ENCODE peak calls at places on chromosomes 11 and 22, in eight cellular contexts. One of them, this sample, is unnamed.

GRCh38 chr11:108009497-108010360 is 1.0 kb downstream of the CUL5 start:
- DNase-seq in occipital lobe: no peak
- DNase-seq in mesenchymal stem cell: peak
- DNase-seq in mammary epithelial cell: peak
- DNase-seq in HT1080: no peak
- DNase-seq in AG04450: no peak
- DNase-seq in retina: no peak
- DNase-seq in AG08396: peak
- DNase-seq in this sample: no peak

GRCh38 chr11:122745111-122745510 is 89.6 kb downstream of the UBASH3B start:
- DNase-seq in occipital lobe: no peak
- DNase-seq in mesenchymal stem cell: no peak
- DNase-seq in mammary epithelial cell: no peak
- DNase-seq in HT1080: no peak
- DNase-seq in AG04450: no peak
- DNase-seq in retina: no peak
- DNase-seq in AG08396: no peak
- DNase-seq in this sample: no peak

GRCh38 chr11:70769106-70769505 is 370.8 kb downstream of the CTTN start:
- DNase-seq in occipital lobe: no peak
- DNase-seq in mesenchymal stem cell: no peak
- DNase-seq in mammary epithelial cell: no peak
- DNase-seq in HT1080: no peak
- DNase-seq in AG04450: no peak
- DNase-seq in retina: no peak
- DNase-seq in AG08396: no peak
- DNase-seq in this sample: no peak

GRCh38 chr22:37016134-37016910 is 2.9 kb downstream of the TST start:
- DNase-seq in occipital lobe: no peak
- DNase-seq in mesenchymal stem cell: no peak
- DNase-seq in mammary epithelial cell: no peak
- DNase-seq in HT1080: no peak
- DNase-seq in AG04450: no peak
- DNase-seq in retina: no peak
- DNase-seq in AG08396: no peak
- DNase-seq in this sample: peak

GRCh38 chr11:32891657-32892354 is 805 bp upstream of the QSER1 start:
- DNase-seq in occipital lobe: no peak
- DNase-seq in mesenchymal stem cell: peak
- DNase-seq in mammary epithelial cell: peak
- DNase-seq in HT1080: peak
- DNase-seq in AG04450: no peak
- DNase-seq in retina: no peak
- DNase-seq in AG08396: peak
- DNase-seq in this sample: no peak

GRCh38 chr22:29266564-29267461 is 968 bp downstream of the RHBDD3 start:
- DNase-seq in occipital lobe: no peak
- DNase-seq in mesenchymal stem cell: peak
- DNase-seq in mammary epithelial cell: peak
- DNase-seq in HT1080: no peak
- DNase-seq in AG04450: no peak
- DNase-seq in retina: no peak
- DNase-seq in AG08396: no peak
- DNase-seq in this sample: no peak

GRCh38 chr11:6249822-6250555 is 9.6 kb upstream of the CCKBR start:
- DNase-seq in occipital lobe: peak
- DNase-seq in mesenchymal stem cell: peak
- DNase-seq in mammary epithelial cell: peak
- DNase-seq in HT1080: peak
- DNase-seq in AG04450: peak
- DNase-seq in retina: no peak
- DNase-seq in AG08396: peak
- DNase-seq in this sample: peak

GRCh38 chr22:38452373-38453064 is 2.5 kb downstream of the KCNJ4 start:
- DNase-seq in occipital lobe: peak
- DNase-seq in mesenchymal stem cell: no peak
- DNase-seq in mammary epithelial cell: no peak
- DNase-seq in HT1080: no peak
- DNase-seq in AG04450: no peak
- DNase-seq in retina: no peak
- DNase-seq in AG08396: peak
- DNase-seq in this sample: no peak

GRCh38 chr22:44448271-44448780 is 49.7 kb downstream of the RTL6 start:
- DNase-seq in occipital lobe: peak
- DNase-seq in mesenchymal stem cell: peak
- DNase-seq in mammary epithelial cell: peak
- DNase-seq in HT1080: peak
- DNase-seq in AG04450: peak
- DNase-seq in retina: peak
- DNase-seq in AG08396: peak
- DNase-seq in this sample: peak

GRCh38 chr11:12224537-12224893 is 114.1 kb downstream of the MICAL2 start:
- DNase-seq in occipital lobe: no peak
- DNase-seq in mesenchymal stem cell: no peak
- DNase-seq in mammary epithelial cell: peak
- DNase-seq in HT1080: peak
- DNase-seq in AG04450: peak
- DNase-seq in retina: no peak
- DNase-seq in AG08396: peak
- DNase-seq in this sample: peak

GRCh38 chr11:93267383-93267782 is 63.2 kb upstream of the DEUP1 start:
- DNase-seq in occipital lobe: no peak
- DNase-seq in mesenchymal stem cell: no peak
- DNase-seq in mammary epithelial cell: no peak
- DNase-seq in HT1080: no peak
- DNase-seq in AG04450: no peak
- DNase-seq in retina: no peak
- DNase-seq in AG08396: no peak
- DNase-seq in this sample: no peak

GRCh38 chr22:34986461-34986977 is 79.4 kb upstream of the ISX start:
- DNase-seq in occipital lobe: no peak
- DNase-seq in mesenchymal stem cell: no peak
- DNase-seq in mammary epithelial cell: no peak
- DNase-seq in HT1080: no peak
- DNase-seq in AG04450: no peak
- DNase-seq in retina: no peak
- DNase-seq in AG08396: no peak
- DNase-seq in this sample: no peak

GRCh38 chr11:115581871-115582639 is 77.8 kb upstream of the CADM1 start:
- DNase-seq in occipital lobe: no peak
- DNase-seq in mesenchymal stem cell: no peak
- DNase-seq in mammary epithelial cell: peak
- DNase-seq in HT1080: peak
- DNase-seq in AG04450: no peak
- DNase-seq in retina: peak
- DNase-seq in AG08396: no peak
- DNase-seq in this sample: peak

GRCh38 chr11:63567044-63567840 is 4.1 kb upstream of the PLAAT2 start:
- DNase-seq in occipital lobe: no peak
- DNase-seq in mesenchymal stem cell: peak
- DNase-seq in mammary epithelial cell: peak
- DNase-seq in HT1080: peak
- DNase-seq in AG04450: peak
- DNase-seq in retina: peak
- DNase-seq in AG08396: peak
- DNase-seq in this sample: peak

GRCh38 chr11:34075178-34075820 is 23.8 kb downstream of the CAPRIN1 start:
- DNase-seq in occipital lobe: no peak
- DNase-seq in mesenchymal stem cell: peak
- DNase-seq in mammary epithelial cell: peak
- DNase-seq in HT1080: peak
- DNase-seq in AG04450: no peak
- DNase-seq in retina: no peak
- DNase-seq in AG08396: peak
- DNase-seq in this sample: no peak

GRCh38 chr11:130715085-130715932 is 201.0 kb downstream of the SNX19 start:
- DNase-seq in occipital lobe: no peak
- DNase-seq in mesenchymal stem cell: no peak
- DNase-seq in mammary epithelial cell: no peak
- DNase-seq in HT1080: no peak
- DNase-seq in AG04450: no peak
- DNase-seq in retina: no peak
- DNase-seq in AG08396: no peak
- DNase-seq in this sample: no peak

GRCh38 chr22:29702931-29703594 is 16.7 kb upstream of the CABP7 start:
- DNase-seq in occipital lobe: no peak
- DNase-seq in mesenchymal stem cell: no peak
- DNase-seq in mammary epithelial cell: no peak
- DNase-seq in HT1080: no peak
- DNase-seq in AG04450: no peak
- DNase-seq in retina: peak
- DNase-seq in AG08396: no peak
- DNase-seq in this sample: no peak

GRCh38 chr11:8082391-8083087 is 1.5 kb downstream of the TUB start:
- DNase-seq in occipital lobe: no peak
- DNase-seq in mesenchymal stem cell: no peak
- DNase-seq in mammary epithelial cell: no peak
- DNase-seq in HT1080: no peak
- DNase-seq in AG04450: no peak
- DNase-seq in retina: peak
- DNase-seq in AG08396: no peak
- DNase-seq in this sample: no peak

GRCh38 chr22:19974233-19974861 is 32.7 kb upstream of the TXNRD2 start:
- DNase-seq in occipital lobe: peak
- DNase-seq in mesenchymal stem cell: peak
- DNase-seq in mammary epithelial cell: no peak
- DNase-seq in HT1080: peak
- DNase-seq in AG04450: no peak
- DNase-seq in retina: peak
- DNase-seq in AG08396: peak
- DNase-seq in this sample: peak

GRCh38 chr11:118615996-118616395 is 8.6 kb downstream of the PHLDB1 start:
- DNase-seq in occipital lobe: no peak
- DNase-seq in mesenchymal stem cell: no peak
- DNase-seq in mammary epithelial cell: no peak
- DNase-seq in HT1080: no peak
- DNase-seq in AG04450: no peak
- DNase-seq in retina: peak
- DNase-seq in AG08396: no peak
- DNase-seq in this sample: no peak